ENCODE peak calls at places on chromosomes 1 and 21, in four cellular contexts. Z, U, C and Y are unnamed samples. For H3K4me1, the result is how much of the 10 kb centered on the place peaks cover.

GRCh38 chr1:186404454-186405051 is 28.9 kb downstream of the ODR4 start:
- DNase-seq in C (no peak), Z (no peak), U (no peak), Y (no peak)

GRCh38 chr1:183165456-183165855 is 20.6 kb upstream of the LAMC2 start:
- DNase-seq in C (no peak), Z (no peak), U (no peak), Y (no peak)

GRCh38 chr1:171581226-171581625 is 40.8 kb upstream of the MYOCOS start:
- DNase-seq in Z (no peak), U (no peak), C (no peak), Y (no peak)

GRCh38 chr21:42164064-42164789 is 54.7 kb upstream of the ABCG1 start:
- DNase-seq in C (no peak), Z (peak), U (peak), Y (peak)

GRCh38 chr1:183998045-183998444 is 39.5 kb downstream of the COLGALT2 start:
- DNase-seq in Z (no peak), C (no peak), U (no peak), Y (no peak)

GRCh38 chr1:198153103-198153502 is 3.7 kb upstream of the NEK7 start:
- DNase-seq in C (peak), Z (peak), U (no peak), Y (no peak)

GRCh38 chr1:11518791-11519628 is 40.1 kb downstream of the DISP3 start:
- DNase-seq in Z (peak), C (no peak), U (peak), Y (no peak)

GRCh38 chr1:65090406-65090805 is 57.6 kb upstream of the AK4 start:
- DNase-seq in U (no peak), C (no peak), Z (no peak), Y (no peak)

GRCh38 chr1:32361674-32362473 is 411 bp downstream of the FAM229A start:
- DNase-seq in C (peak), Z (peak), U (peak), Y (peak)

GRCh38 chr1:55363261-55363660 is 148.1 kb upstream of the USP24 start:
- DNase-seq in C (no peak), U (no peak), Z (no peak), Y (no peak)
- H3K4me1 ChIP-seq in C (under half), U (under half), Z (under half), Y (under half)

GRCh38 chr1:203321273-203322052 is 16.1 kb downstream of the BTG2 start:
- DNase-seq in U (no peak), C (no peak), Z (no peak), Y (no peak)
- H3K4me1 ChIP-seq in U (under half), C (under half), Z (half or more), Y (under half)

GRCh38 chr1:224059897-224060462 is 53.9 kb upstream of the FBXO28 start:
- DNase-seq in U (no peak), C (no peak), Z (no peak), Y (no peak)
- H3K4me1 ChIP-seq in U (under half), C (under half), Z (under half), Y (under half)

GRCh38 chr1:167631386-167631941 is 1.4 kb downstream of the RCSD1 start:
- DNase-seq in C (no peak), U (peak), Z (no peak), Y (no peak)
- H3K4me1 ChIP-seq in C (under half), U (under half), Z (under half), Y (under half)

GRCh38 chr1:17577907-17578297 is 38.4 kb downstream of the ARHGEF10L start:
- DNase-seq in C (no peak), U (no peak), Z (no peak), Y (no peak)

GRCh38 chr1:17572264-17572985 is 32.9 kb downstream of the ARHGEF10L start:
- DNase-seq in C (no peak), U (peak), Z (no peak), Y (no peak)

GRCh38 chr1:17573518-17574041 is 34.1 kb downstream of the ARHGEF10L start:
- DNase-seq in U (peak), Z (no peak), C (no peak), Y (no peak)

GRCh38 chr1:17575786-17576584 is 36.5 kb downstream of the ARHGEF10L start:
- DNase-seq in Z (no peak), C (no peak), U (no peak), Y (no peak)

GRCh38 chr1:17574502-17574901 is 35.0 kb downstream of the ARHGEF10L start:
- DNase-seq in Z (no peak), C (no peak), U (peak), Y (no peak)
- H3K4me1 ChIP-seq in Z (half or more), C (half or more), U (under half), Y (under half)

DNA sequence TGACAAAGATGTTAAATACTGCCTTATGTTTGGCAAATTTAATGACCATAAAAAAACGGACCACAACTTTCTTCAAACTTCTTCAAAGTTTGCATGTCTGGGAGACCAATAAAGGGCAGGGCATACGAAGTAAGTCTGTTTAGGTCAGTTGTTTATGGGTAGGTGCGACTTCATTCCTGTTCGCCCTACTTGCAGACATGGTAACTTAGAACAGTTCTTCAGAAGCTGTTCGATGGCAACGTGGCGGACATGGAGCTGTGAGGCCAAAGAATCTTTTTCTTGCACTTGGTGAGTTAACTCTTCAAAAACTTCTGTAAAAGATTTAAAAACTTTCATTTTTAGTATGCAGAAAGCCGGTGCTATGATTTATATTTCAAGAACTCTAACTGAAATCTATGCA is 25.9 kb downstream of the C21orf91 start:
- DNase-seq in Z (no peak), C (no peak), U (no peak), Y (no peak)
- H3K4me1 ChIP-seq in Z (under half), C (under half), U (under half), Y (under half)